ENCODE peak calls at places on chromosomes 12 and 14, in ten cellular contexts. V is anterior cingulate cortex; O is stimulated activated CD4-positive, alpha-beta T cell treated with anti-CD3 and anti-CD28 coated beads, Interleukin-2, amount 100 ng/mL, for 24 hours; E is Right ventricle myocardium inferior; B is T-helper 2 cell; N is ELR; A is AG20443; T is RWPE1; J is activated CD4-positive, alpha-beta T cell treated with anti-CD3 and anti-CD28 coated beads, Interleukin-2, amount 50 U/mL, for 1 hour; H is Peyer's patch. U is an unnamed sample.
A peak's percentile ranks its signal among the peaks of the same experiment; 100 is the strongest.

GRCh38 chr14:73267474-73267873 is 30.2 kb downstream of the PAPLN start:
- DNase-seq in V (no peak), O (no peak), E (no peak), B (no peak), N (no peak), A (no peak), T (no peak), J (no peak), H (peak; percentile 17), U (no peak)

GRCh38 chr12:113040722-113041168 is 15.8 kb upstream of the DTX1 start:
- DNase-seq in V (no peak), O (no peak), E (peak; percentile 90), B (no peak), N (peak; percentile 96), A (peak; percentile 79), T (peak; percentile 92), J (no peak), H (peak; percentile 67), U (no peak)

GRCh38 chr12:128258866-128259555 is 8.0 kb upstream of the TMEM132C start:
- DNase-seq in V (no peak), O (no peak), E (no peak), B (no peak), N (no peak), A (no peak), T (no peak), J (no peak), H (no peak), U (no peak)

GRCh38 chr12:57220770-57221168 is 4.2 kb downstream of the NXPH4 start:
- DNase-seq in V (no peak), O (no peak), E (no peak), B (no peak), N (no peak), A (no peak), T (no peak), J (no peak), H (no peak), U (no peak)

GRCh38 chr12:109575683-109576082 is 2.1 kb downstream of the MVK start:
- DNase-seq in V (no peak), O (no peak), E (no peak), B (no peak), N (no peak), A (no peak), T (no peak), J (no peak), H (no peak), U (no peak)

GRCh38 chr14:36555998-36556743 is 26.2 kb downstream of the NKX2-8 start:
- DNase-seq in V (no peak), O (no peak), E (no peak), B (no peak), N (no peak), A (no peak), T (no peak), J (no peak), H (no peak), U (no peak)

GRCh38 chr12:67589078-67589477 is 59.5 kb upstream of the DYRK2 start:
- DNase-seq in V (no peak), O (no peak), E (no peak), B (no peak), N (no peak), A (no peak), T (no peak), J (no peak), H (no peak), U (no peak)

GRCh38 chr14:106268013-106268727 is 741.8 kb downstream of the TMEM121 start:
- DNase-seq in V (no peak), O (peak; percentile 78), E (peak; percentile 77), B (peak; percentile 81), N (no peak), A (no peak), T (no peak), J (peak; percentile 75), H (peak; percentile 91), U (peak; percentile 39)

GRCh38 chr12:54413284-54414190 is 5.5 kb downstream of the ITGA5 start:
- DNase-seq in V (peak; percentile 15), O (peak; percentile 67), E (peak; percentile 84), B (peak; percentile 91), N (peak; percentile 68), A (peak; percentile 62), T (no peak), J (peak; percentile 83), H (peak; percentile 88), U (peak; percentile 77)

GRCh38 chr14:69661194-69661537 is 49.8 kb downstream of the SUSD6 start:
- DNase-seq in V (no peak), O (no peak), E (no peak), B (no peak), N (no peak), A (no peak), T (no peak), J (no peak), H (no peak), U (no peak)

GRCh38 chr12:108852674-108853073 is 4.7 kb downstream of the SSH1 start:
- DNase-seq in V (no peak), O (no peak), E (no peak), B (no peak), N (no peak), A (no peak), T (no peak), J (no peak), H (no peak), U (no peak)

GRCh38 chr14:105055334-105055733 is 9.9 kb downstream of the GPR132 start:
- DNase-seq in V (no peak), O (no peak), E (no peak), B (no peak), N (no peak), A (no peak), T (no peak), J (no peak), H (no peak), U (no peak)

GRCh38 chr12:2973566-2973965 is 14.4 kb downstream of the TEAD4 start:
- DNase-seq in V (no peak), O (no peak), E (no peak), B (no peak), N (no peak), A (no peak), T (no peak), J (no peak), H (no peak), U (no peak)

GRCh38 chr14:32384464-32384863 is 55.4 kb downstream of the AKAP6 start:
- DNase-seq in V (no peak), O (no peak), E (no peak), B (no peak), N (no peak), A (no peak), T (no peak), J (no peak), H (no peak), U (no peak)

GRCh38 chr14:74324945-74325361 is 22.2 kb upstream of the ABCD4 start:
- DNase-seq in V (no peak), O (no peak), E (no peak), B (peak; percentile 11), N (peak; percentile 61), A (peak; percentile 79), T (peak; percentile 71), J (no peak), H (no peak), U (no peak)

GRCh38 chr14:77648520-77649200 is 32.2 kb upstream of the SPTLC2 start:
- DNase-seq in V (no peak), O (no peak), E (no peak), B (no peak), N (no peak), A (no peak), T (no peak), J (no peak), H (no peak), U (no peak)

GRCh38 chr12:127485528-127485927 is 781.4 kb upstream of the TMEM132C start:
- DNase-seq in V (no peak), O (peak; percentile 20), E (no peak), B (peak; percentile 70), N (peak; percentile 96), A (peak; percentile 44), T (peak; percentile 68), J (no peak), H (peak; percentile 68), U (no peak)

GRCh38 chr14:44369401-44370123 is 137.5 kb downstream of the FSCB start:
- DNase-seq in V (no peak), O (no peak), E (no peak), B (no peak), N (no peak), A (no peak), T (no peak), J (no peak), H (no peak), U (no peak)

GRCh38 chr12:77667101-77667500 is 163.6 kb upstream of the NAV3 start:
- DNase-seq in V (no peak), O (no peak), E (no peak), B (no peak), N (peak; percentile 19), A (no peak), T (no peak), J (no peak), H (no peak), U (no peak)

GRCh38 chr14:77184396-77185092 is 2.9 kb downstream of the TMEM63C start:
- DNase-seq in V (no peak), O (no peak), E (no peak), B (no peak), N (no peak), A (peak; percentile 4), T (no peak), J (no peak), H (peak; percentile 78), U (no peak)

GRCh38 chr14:32208490-32208889 is 5.4 kb upstream of the RNU6-8 start:
- DNase-seq in V (no peak), O (no peak), E (no peak), B (no peak), N (no peak), A (no peak), T (no peak), J (no peak), H (no peak), U (no peak)

GRCh38 chr12:76307083-76307482 is 41.1 kb downstream of the BBS10 start:
- DNase-seq in V (no peak), O (no peak), E (no peak), B (no peak), N (no peak), A (no peak), T (no peak), J (no peak), H (no peak), U (no peak)

GRCh38 chr12:120457133-120457532 is 10.9 kb downstream of the GATC start:
- DNase-seq in V (no peak), O (no peak), E (no peak), B (no peak), N (peak; percentile 47), A (no peak), T (no peak), J (no peak), H (no peak), U (no peak)

GRCh38 chr14:61174395-61175386 is 106.4 kb downstream of the TMEM30B start:
- DNase-seq in V (no peak), O (no peak), E (no peak), B (peak; percentile 62), N (peak; percentile 76), A (peak; percentile 36), T (peak; percentile 36), J (no peak), H (no peak), U (no peak)

GRCh38 chr12:2372735-2373134 is 319.9 kb downstream of the CACNA1C start:
- DNase-seq in V (no peak), O (no peak), E (no peak), B (no peak), N (no peak), A (no peak), T (no peak), J (no peak), H (no peak), U (no peak)

GRCh38 chr14:77275041-77275854 is 4.2 kb upstream of the NGB start:
- DNase-seq in V (peak; percentile 36), O (no peak), E (no peak), B (no peak), N (no peak), A (no peak), T (no peak), J (no peak), H (no peak), U (no peak)

GRCh38 chr14:103315368-103315911 is 18.6 kb upstream of the EIF5 start:
- DNase-seq in V (no peak), O (no peak), E (peak; percentile 71), B (no peak), N (peak; percentile 55), A (peak; percentile 83), T (no peak), J (no peak), H (peak; percentile 51), U (no peak)

GRCh38 chr14:58969951-58970751 is 218.3 kb upstream of the DAAM1 start:
- DNase-seq in V (no peak), O (no peak), E (peak; percentile 56), B (no peak), N (peak; percentile 52), A (peak; percentile 12), T (no peak), J (no peak), H (no peak), U (no peak)

U was measured in effector memory CD4-positive, alpha-beta T cell.